ENCODE peak calls at places on chromosomes 5 and 9, in eight cellular contexts. F is HCT116, C is transverse colon, G is sigmoid colon, L is spleen, N is stomach, H is prostate gland, D is suprapubic skin. P is an unnamed sample.

GRCh38 chr5:151615431-151615830 is 24.3 kb upstream of the FAT2 start:
- DNase-seq in H (no peak), D (no peak), C (no peak), F (no peak), G (no peak), N (no peak), L (no peak), P (no peak)

GRCh38 chr5:36240779-36241635 is 718 bp downstream of the NADK2 start:
- DNase-seq in L (peak; percentile 90), G (peak; percentile 82), H (peak; percentile 49), F (no peak), C (peak; percentile 68), N (peak; percentile 64), D (peak; percentile 80), P (no peak)

GRCh38 chr9:93280661-93281259 is 96.8 kb downstream of the WNK2 start:
- DNase-seq in G (no peak), L (no peak), C (no peak), H (no peak), N (no peak), D (no peak), F (no peak), P (no peak)

GRCh38 chr9:136725612-136726011 is 13.2 kb downstream of the DIPK1B start:
- DNase-seq in H (peak; percentile 48), D (no peak), C (no peak), F (no peak), G (no peak), L (no peak), N (no peak), P (no peak)

GRCh38 chr9:128553695-128554094 is 1.3 kb downstream of the SPTAN1 start:
- DNase-seq in C (no peak), H (no peak), L (no peak), G (no peak), N (no peak), D (no peak), F (no peak), P (no peak)

GRCh38 chr9:126000731-126001580 is 253.8 kb downstream of the PBX3 start:
- DNase-seq in H (no peak), D (peak; percentile 40), C (no peak), L (no peak), F (no peak), G (peak; percentile 48), N (no peak), P (no peak)

GRCh38 chr9:12859704-12860251 is 85.0 kb downstream of the LURAP1L start:
- DNase-seq in H (peak; percentile 12), D (no peak), F (peak; percentile 52), C (no peak), L (no peak), G (no peak), N (no peak), P (no peak)

GRCh38 chr9:17402309-17402708 is 176.6 kb upstream of the SH3GL2 start:
- DNase-seq in G (no peak), H (no peak), C (no peak), F (no peak), D (no peak), L (no peak), N (no peak), P (no peak)

GRCh38 chr5:96052374-96052773 is 90.7 kb upstream of the ELL2 start:
- DNase-seq in L (no peak), F (no peak), H (no peak), N (no peak), D (no peak), G (no peak), C (no peak), P (no peak)

GRCh38 chr5:137191179-137191578 is 307.9 kb downstream of the SPOCK1 start:
- DNase-seq in D (no peak), L (no peak), C (no peak), N (no peak), G (no peak), F (no peak), H (no peak), P (no peak)

GRCh38 chr5:150044334-150044681 is 42.0 kb downstream of the CSF1R start:
- DNase-seq in H (no peak), L (no peak), F (no peak), G (no peak), C (no peak), N (no peak), D (no peak), P (peak; percentile 56)

GRCh38 chr9:70297141-70297540 is 38.4 kb downstream of the SMC5 start:
- DNase-seq in F (no peak), D (no peak), C (no peak), H (no peak), G (no peak), L (no peak), N (no peak), P (no peak)

GRCh38 chr9:27436234-27436633 is 87.9 kb upstream of the IFNK start:
- DNase-seq in D (no peak), N (peak; percentile 61), L (no peak), F (no peak), C (no peak), H (peak; percentile 16), G (no peak), P (no peak)

GRCh38 chr5:76403963-76404693 is 1.0 kb downstream of the IQGAP2 start:
- DNase-seq in N (peak; percentile 79), G (peak; percentile 67), H (peak; percentile 34), C (peak; percentile 77), F (no peak), L (peak; percentile 90), D (no peak), P (no peak)

DNA sequence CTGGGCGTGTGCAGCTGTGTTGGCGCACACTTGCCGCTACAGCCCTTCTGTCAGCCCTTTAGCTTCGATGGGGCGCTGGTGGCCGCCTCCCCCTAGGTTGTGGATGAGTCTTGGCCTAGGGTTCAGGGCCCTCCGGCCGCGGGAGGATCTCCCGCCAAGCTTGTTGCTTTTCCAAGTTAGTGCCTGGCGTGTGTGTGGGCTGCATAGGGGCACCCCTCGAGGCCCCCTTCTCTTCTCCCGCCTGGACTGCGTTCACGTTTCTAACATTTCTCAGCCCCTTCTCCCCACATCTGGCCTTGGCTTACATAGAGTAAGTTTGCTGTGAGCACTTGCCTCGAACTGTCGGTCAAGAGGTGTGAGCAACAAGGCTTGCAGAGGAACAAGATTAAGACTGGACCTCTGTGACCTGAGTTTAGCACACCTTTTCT is 410 bp upstream of the OXCT1 start:
- DNase-seq in D (no peak), H (no peak), L (no peak), F (no peak), N (no peak), G (no peak), C (no peak), P (no peak)
- TF ChIP-seq POLR2A in D (no peak), H (no peak), L (no peak), F (no peak), N (no peak), G (no peak), C (no peak), P (no peak)

GRCh38 chr9:121207371-121207940 is 5.8 kb upstream of the RAB14 start:
- DNase-seq in G (no peak), N (no peak), C (no peak), L (no peak), D (no peak), H (no peak), F (no peak), P (no peak)
- TF ChIP-seq POLR2AphosphoS5 in G (no peak), N (no peak), C (no peak), L (no peak), D (no peak), H (no peak), F (no peak), P (no peak)

GRCh38 chr5:176692835-176693476 is 45.7 kb downstream of the TSPAN17 start:
- DNase-seq in G (no peak), L (no peak), F (no peak), N (no peak), D (no peak), H (no peak), C (peak; percentile 73), P (no peak)

GRCh38 chr5:176693477-176693851 is 46.2 kb downstream of the TSPAN17 start:
- DNase-seq in D (no peak), L (no peak), H (no peak), N (peak; percentile 30), C (peak; percentile 48), F (no peak), G (no peak), P (no peak)

GRCh38 chr5:176691524-176691923 is 44.2 kb downstream of the TSPAN17 start:
- DNase-seq in L (no peak), G (no peak), H (no peak), D (no peak), F (no peak), N (no peak), C (no peak), P (no peak)

GRCh38 chr5:176692326-176692725 is 45.0 kb downstream of the TSPAN17 start:
- DNase-seq in H (no peak), F (no peak), N (no peak), C (no peak), G (no peak), L (no peak), D (no peak), P (no peak)

GRCh38 chr5:176690911-176691310 is 43.6 kb downstream of the TSPAN17 start:
- DNase-seq in L (no peak), H (no peak), C (no peak), G (no peak), N (no peak), F (no peak), D (no peak), P (no peak)
- H3K4me1 ChIP-seq in L (no peaks in the 10 kb centered on the region), H (no peaks in the 10 kb centered on the region), C (peaks cover 13% of the 10 kb centered on the region), G (no peaks in the 10 kb centered on the region), N (peaks cover 10% of the 10 kb centered on the region), F (no peaks in the 10 kb centered on the region), D (peaks cover 15% of the 10 kb centered on the region), P (peaks cover 15% of the 10 kb centered on the region)

GRCh38 chr9:33510264-33511183 is 13.5 kb upstream of the ANKRD18B start:
- DNase-seq in H (peak; percentile 57), C (peak; percentile 39), L (peak; percentile 84), G (peak; percentile 79), D (peak; percentile 67), N (peak; percentile 56), F (no peak), P (no peak)
- TF ChIP-seq POLR2A in H (peak; percentile 44), C (no peak), L (no peak), G (no peak), D (no peak), N (no peak), F (peak; percentile 51), P (no peak)

DNA sequence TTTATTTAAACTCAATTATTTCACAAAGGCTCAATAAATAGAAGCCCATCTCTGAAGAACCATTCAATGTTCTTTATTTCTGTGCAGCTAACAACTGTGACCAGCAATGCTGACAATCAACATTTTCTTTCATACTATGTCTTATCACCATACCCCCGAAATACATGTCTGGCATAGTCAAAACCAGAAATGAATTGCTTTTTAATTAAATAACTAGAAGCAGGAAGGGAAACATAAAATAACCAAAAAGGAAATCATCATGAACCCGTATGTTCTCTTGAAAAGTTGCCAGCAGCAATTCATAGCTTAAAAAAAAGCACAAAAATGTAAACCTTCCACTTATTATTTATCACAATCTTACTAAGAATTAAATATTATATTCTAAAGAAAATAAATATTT is 212.4 kb downstream of the TMEM232 start:
- DNase-seq in D (no peak), N (no peak), F (no peak), C (no peak), L (no peak), G (no peak), H (no peak), P (no peak)
- TF ChIP-seq POLR2AphosphoS5 in D (no peak), N (no peak), F (no peak), C (no peak), L (no peak), G (no peak), H (no peak), P (no peak)

P was measured in vagina.